ENCODE peak calls at places on chromosomes 12 and 14, in four cellular contexts. One of them, this sample, is unnamed.
A peak's percentile ranks its signal among the peaks of the same experiment; 100 is the strongest.

GRCh38 chr12:93140309-93140708 is 211.2 kb upstream of the EEA1 start:
- DNase-seq in A673: no peak
- DNase-seq in AG10803: no peak
- DNase-seq in GM23338: no peak
- DNase-seq in this sample: no peak

GRCh38 chr12:50947932-50948331 is 4.4 kb upstream of the HIGD1C start:
- DNase-seq in A673: no peak
- DNase-seq in AG10803: no peak
- DNase-seq in GM23338: no peak
- DNase-seq in this sample: no peak

GRCh38 chr12:75488553-75488952 is 8.0 kb downstream of the GLIPR1 start:
- DNase-seq in A673: no peak
- DNase-seq in AG10803: peak; percentile 55
- DNase-seq in GM23338: peak; percentile 65
- DNase-seq in this sample: no peak

GRCh38 chr14:100688598-100689499 is 37.8 kb upstream of the DLK1 start:
- DNase-seq in A673: peak; percentile 70
- DNase-seq in AG10803: peak; percentile 64
- DNase-seq in GM23338: no peak
- DNase-seq in this sample: no peak

GRCh38 chr12:123519151-123520001 is 14.1 kb downstream of the RILPL1 start:
- DNase-seq in A673: no peak
- DNase-seq in AG10803: peak; percentile 79
- DNase-seq in GM23338: peak; percentile 38
- DNase-seq in this sample: peak; percentile 39

GRCh38 chr12:2263921-2264320 is 211.1 kb downstream of the CACNA1C start:
- DNase-seq in A673: no peak
- DNase-seq in AG10803: no peak
- DNase-seq in GM23338: no peak
- DNase-seq in this sample: no peak

GRCh38 chr12:42474391-42474790 is 115.2 kb downstream of the PRICKLE1 start:
- DNase-seq in A673: no peak
- DNase-seq in AG10803: peak; percentile 66
- DNase-seq in GM23338: no peak
- DNase-seq in this sample: no peak

GRCh38 chr12:12079291-12079690 is 8.6 kb downstream of the BCL2L14 start:
- DNase-seq in A673: no peak
- DNase-seq in AG10803: peak; percentile 36
- DNase-seq in GM23338: no peak
- DNase-seq in this sample: no peak

GRCh38 chr14:61769893-61770292 is 7.7 kb downstream of the SNAPC1 start:
- DNase-seq in A673: no peak
- DNase-seq in AG10803: no peak
- DNase-seq in GM23338: no peak
- DNase-seq in this sample: no peak

GRCh38 chr14:101965796-101966718 is 1.7 kb downstream of the DYNC1H1 start:
- DNase-seq in A673: no peak
- DNase-seq in AG10803: peak; percentile 31
- DNase-seq in GM23338: no peak
- DNase-seq in this sample: no peak

GRCh38 chr12:1660304-1661187 is 30.3 kb upstream of the ADIPOR2 start:
- DNase-seq in A673: no peak
- DNase-seq in AG10803: no peak
- DNase-seq in GM23338: no peak
- DNase-seq in this sample: no peak

GRCh38 chr12:121637231-121637914 is 11.0 kb downstream of the ORAI1 start:
- DNase-seq in A673: no peak
- DNase-seq in AG10803: no peak
- DNase-seq in GM23338: no peak
- DNase-seq in this sample: no peak

GRCh38 chr12:64160718-64161060 is 61.4 kb downstream of the KICS2 start:
- DNase-seq in A673: peak; percentile 15
- DNase-seq in AG10803: peak; percentile 87
- DNase-seq in GM23338: no peak
- DNase-seq in this sample: no peak

GRCh38 chr14:76268013-76268376 is 107.9 kb upstream of the ESRRB start:
- DNase-seq in A673: no peak
- DNase-seq in AG10803: no peak
- DNase-seq in GM23338: no peak
- DNase-seq in this sample: no peak

GRCh38 chr12:47990351-47991105 is 13.7 kb downstream of the COL2A1 start:
- DNase-seq in A673: no peak
- DNase-seq in AG10803: no peak
- DNase-seq in GM23338: no peak
- DNase-seq in this sample: no peak

GRCh38 chr12:14607561-14607960 is 39.9 kb upstream of the PLBD1 start:
- DNase-seq in A673: no peak
- DNase-seq in AG10803: no peak
- DNase-seq in GM23338: no peak
- DNase-seq in this sample: no peak

GRCh38 chr14:36975834-36976233 is 196.6 kb downstream of the SLC25A21 start:
- DNase-seq in A673: peak; percentile 36
- DNase-seq in AG10803: no peak
- DNase-seq in GM23338: no peak
- DNase-seq in this sample: no peak

GRCh38 chr12:108854055-108854452 is 3.3 kb downstream of the SSH1 start:
- DNase-seq in A673: no peak
- DNase-seq in AG10803: peak; percentile 95
- DNase-seq in GM23338: no peak
- DNase-seq in this sample: peak; percentile 88
- TF ChIP-seq CTCF in A673: peak; percentile 20
- TF ChIP-seq CTCF in AG10803: peak; percentile 73
- TF ChIP-seq CTCF in GM23338: no peak
- TF ChIP-seq CTCF in this sample: peak; percentile 50

GRCh38 chr14:91117960-91118359 is 4.1 kb downstream of the DGLUCY start:
- DNase-seq in A673: no peak
- DNase-seq in AG10803: no peak
- DNase-seq in GM23338: peak; percentile 46
- DNase-seq in this sample: no peak

GRCh38 chr14:91116913-91117588 is 3.2 kb downstream of the DGLUCY start:
- DNase-seq in A673: no peak
- DNase-seq in AG10803: no peak
- DNase-seq in GM23338: no peak
- DNase-seq in this sample: no peak

GRCh38 chr14:91114079-91115065 is 499 bp downstream of the DGLUCY start:
- DNase-seq in A673: peak; percentile 65
- DNase-seq in AG10803: peak; percentile 45
- DNase-seq in GM23338: peak; percentile 94
- DNase-seq in this sample: no peak

GRCh38 chr14:91113829-91114078 is at the start of gene DGLUCY:
- DNase-seq in A673: peak; percentile 87
- DNase-seq in AG10803: peak; percentile 67
- DNase-seq in GM23338: no peak
- DNase-seq in this sample: no peak

DNA sequence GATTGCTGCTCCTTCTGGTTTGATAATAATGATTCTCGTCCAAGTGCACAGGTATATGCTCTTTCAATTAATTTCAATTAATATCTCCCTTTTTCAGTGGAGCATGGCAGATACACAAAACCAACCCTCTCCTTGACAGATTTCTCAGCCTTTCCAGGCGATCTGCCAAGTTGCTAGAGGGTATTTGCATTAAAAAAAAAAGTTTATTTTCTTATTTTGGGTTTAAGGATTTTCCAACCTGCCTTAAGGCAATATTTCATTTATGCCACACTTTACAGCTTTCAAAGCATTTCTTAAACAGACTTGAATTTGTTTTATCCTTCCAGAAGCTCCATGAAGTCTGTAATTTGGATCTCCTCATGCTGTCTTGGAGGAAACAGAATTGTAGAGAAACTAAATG is 2.1 kb downstream of the DGLUCY start:
- DNase-seq in A673: peak; percentile 68
- DNase-seq in AG10803: no peak
- DNase-seq in GM23338: no peak
- DNase-seq in this sample: no peak
- H3K4me3 ChIP-seq in A673: no peak overlapping the region
- H3K4me3 ChIP-seq in AG10803: no peak overlapping the region
- H3K4me3 ChIP-seq in GM23338: no peak overlapping the region
- H3K4me3 ChIP-seq in this sample: no peak overlapping the region

GRCh38 chr12:52007158-52007921 is 594 bp downstream of the TAMALIN start:
- DNase-seq in A673: peak; percentile 34
- DNase-seq in AG10803: peak; percentile 11
- DNase-seq in GM23338: peak; percentile 49
- DNase-seq in this sample: no peak
- TF ChIP-seq CTCF in A673: no peak
- TF ChIP-seq CTCF in AG10803: no peak
- TF ChIP-seq CTCF in GM23338: no peak
- TF ChIP-seq CTCF in this sample: no peak

GRCh38 chr12:132488127-132489077 is 1.5 kb upstream of the FBRSL1 start:
- DNase-seq in A673: no peak
- DNase-seq in AG10803: no peak
- DNase-seq in GM23338: no peak
- DNase-seq in this sample: no peak
- H3K4me3 ChIP-seq in A673: peak overlapping the region; percentile 67
- H3K4me3 ChIP-seq in AG10803: no peak overlapping the region
- H3K4me3 ChIP-seq in GM23338: peak overlapping the region; percentile 64
- H3K4me3 ChIP-seq in this sample: no peak overlapping the region

GRCh38 chr12:56377310-56377988 is 14.8 kb upstream of the APOF start:
- DNase-seq in A673: no peak
- DNase-seq in AG10803: no peak
- DNase-seq in GM23338: peak; percentile 50
- DNase-seq in this sample: no peak
- TF ChIP-seq CTCF in A673: no peak
- TF ChIP-seq CTCF in AG10803: no peak
- TF ChIP-seq CTCF in GM23338: peak; percentile 24
- TF ChIP-seq CTCF in this sample: peak; percentile 23

DNA sequence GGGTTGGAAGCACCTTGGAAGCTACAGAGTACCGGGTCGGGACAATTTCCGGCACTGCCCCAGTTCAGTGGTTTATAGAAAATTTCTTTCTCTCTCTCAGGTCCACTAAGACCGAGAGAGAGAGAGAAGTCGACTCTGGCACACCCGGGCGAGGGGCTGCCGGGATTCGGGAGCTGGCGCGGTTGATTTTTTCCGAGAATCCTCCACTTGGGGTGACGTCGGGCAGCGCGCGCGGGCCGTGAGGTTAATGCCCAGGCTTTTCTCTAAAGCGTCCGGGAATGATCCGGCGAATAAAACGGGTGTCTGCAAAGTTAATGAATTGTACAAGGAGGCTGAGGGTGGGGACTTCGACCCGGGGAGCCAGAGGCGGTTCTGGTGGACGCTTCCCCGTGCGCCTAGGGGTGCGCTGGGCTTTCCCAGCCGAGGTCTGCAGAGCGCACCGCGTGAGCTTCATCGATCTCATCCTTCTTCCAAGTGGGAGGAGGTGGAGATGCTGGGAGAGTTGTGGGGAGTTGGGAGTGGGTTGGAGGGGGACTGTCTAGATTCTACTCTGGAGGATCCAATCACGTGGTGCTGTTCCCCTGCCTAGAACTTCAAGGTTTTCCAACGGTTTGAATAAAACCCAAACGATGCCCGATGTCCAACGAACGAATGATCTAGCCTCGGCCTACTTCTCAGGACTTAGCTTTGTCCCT is 51.9 kb upstream of the TBX3 start:
- DNase-seq in A673: no peak
- DNase-seq in AG10803: no peak
- DNase-seq in GM23338: no peak
- DNase-seq in this sample: no peak
- H3K4me3 ChIP-seq in A673: no peak overlapping the region
- H3K4me3 ChIP-seq in AG10803: no peak overlapping the region
- H3K4me3 ChIP-seq in GM23338: peak overlapping the region; percentile 48
- H3K4me3 ChIP-seq in this sample: no peak overlapping the region

GRCh38 chr14:105492051-105492965 is 1.3 kb downstream of the TEDC1 start:
- DNase-seq in A673: no peak
- DNase-seq in AG10803: no peak
- DNase-seq in GM23338: no peak
- DNase-seq in this sample: no peak
- TF ChIP-seq CTCF in A673: no peak
- TF ChIP-seq CTCF in AG10803: no peak
- TF ChIP-seq CTCF in GM23338: no peak
- TF ChIP-seq CTCF in this sample: no peak